ENCODE peak calls at places on chromosomes 1 and 21, in four cellular contexts. C is activated CD4-positive, alpha-beta T cell treated with anti-CD3 and anti-CD28 coated beads, Interleukin-2, amount 50 U/mL, for 1 hour; X is hippocampal formation; U is naive thymus-derived CD8-positive, alpha-beta T cell. M is an unnamed sample.

GRCh38 chr1:164515221-164515620 is 43.8 kb upstream of the PBX1 start:
- DNase-seq in C (no peak), X (no peak), U (no peak), M (no peak)

GRCh38 chr1:206911064-206911663 is 10.6 kb downstream of the FCMR start:
- DNase-seq in C (no peak), X (no peak), U (peak; percentile 69), M (no peak)

GRCh38 chr1:226097866-226098625 is 35.5 kb downstream of the H3-3A start:
- DNase-seq in C (no peak), X (no peak), U (no peak), M (no peak)

GRCh38 chr1:84997667-84998600 is 1.0 kb upstream of the MCOLN2 start:
- DNase-seq in C (no peak), X (no peak), U (peak; percentile 23), M (peak; percentile 64)

GRCh38 chr1:64505944-64506658 is 36.2 kb downstream of the CACHD1 start:
- DNase-seq in C (peak; percentile 2), X (no peak), U (peak; percentile 47), M (no peak)

GRCh38 chr21:46168659-46169386 is 13.4 kb upstream of the FTCD start:
- DNase-seq in C (no peak), X (no peak), U (no peak), M (no peak)

GRCh38 chr1:62595647-62596046 is 1.7 kb upstream of the ANGPTL3 start:
- DNase-seq in C (no peak), X (no peak), U (no peak), M (no peak)

GRCh38 chr1:44170281-44170823 is 28.9 kb upstream of the KLF18 start:
- DNase-seq in C (no peak), X (no peak), U (no peak), M (no peak)

GRCh38 chr1:206797534-206798383 is 25.5 kb upstream of the IL10 start:
- DNase-seq in C (no peak), X (no peak), U (no peak), M (no peak)

GRCh38 chr21:38646213-38646837 is 148.0 kb upstream of the ERG start:
- DNase-seq in C (no peak), X (no peak), U (no peak), M (no peak)

GRCh38 chr1:159953866-159954515 is at the start of gene SLAMF9:
- DNase-seq in C (no peak), X (no peak), U (no peak), M (no peak)

M was measured in stimulated activated effector memory CD8-positive, alpha-beta T cell treated with anti-CD3 and anti-CD28 coated beads, Interleukin-12 subunit alpha, Interleukin-12 subunit beta, amount 100 ng/mL, for 72 hours.